ENCODE peak calls at places on chromosomes 7 and 10, in four cellular contexts. One of them, this sample, is unnamed.

GRCh38 chr10:103333934-103334520 is 16.9 kb downstream of the PCGF6 start:
- DNase-seq in epithelial cell of esophagus: peak; percentile 36
- DNase-seq in GM12865: peak; percentile 31
- DNase-seq in AG04449: no peak
- DNase-seq in this sample: no peak

GRCh38 chr10:1180836-1181235 is 124.7 kb downstream of the WDR37 start:
- DNase-seq in epithelial cell of esophagus: no peak
- DNase-seq in GM12865: no peak
- DNase-seq in AG04449: no peak
- DNase-seq in this sample: no peak

GRCh38 chr10:11165591-11166543 is 148.2 kb downstream of the CELF2 start:
- DNase-seq in epithelial cell of esophagus: peak; percentile 36
- DNase-seq in GM12865: peak; percentile 93
- DNase-seq in AG04449: no peak
- DNase-seq in this sample: no peak

GRCh38 chr7:31327071-31327470 is 13.5 kb downstream of the NEUROD6 start:
- DNase-seq in epithelial cell of esophagus: peak; percentile 79
- DNase-seq in GM12865: no peak
- DNase-seq in AG04449: no peak
- DNase-seq in this sample: peak; percentile 65

GRCh38 chr7:105521027-105521730 is 892 bp downstream of the PUS7 start:
- DNase-seq in epithelial cell of esophagus: peak; percentile 53
- DNase-seq in GM12865: peak; percentile 60
- DNase-seq in AG04449: no peak
- DNase-seq in this sample: no peak

GRCh38 chr10:15262036-15262713 is 93.7 kb upstream of the NMT2 start:
- DNase-seq in epithelial cell of esophagus: peak; percentile 18
- DNase-seq in GM12865: peak; percentile 52
- DNase-seq in AG04449: no peak
- DNase-seq in this sample: no peak

GRCh38 chr10:100347568-100348195 is 649 bp downstream of the SCD start:
- DNase-seq in epithelial cell of esophagus: no peak
- DNase-seq in GM12865: no peak
- DNase-seq in AG04449: no peak
- DNase-seq in this sample: no peak

GRCh38 chr10:33039167-33039566 is 81.1 kb upstream of the ITGB1 start:
- DNase-seq in epithelial cell of esophagus: no peak
- DNase-seq in GM12865: no peak
- DNase-seq in AG04449: no peak
- DNase-seq in this sample: no peak

GRCh38 chr10:10490187-10490980 is 527.3 kb upstream of the CELF2 start:
- DNase-seq in epithelial cell of esophagus: no peak
- DNase-seq in GM12865: no peak
- DNase-seq in AG04449: no peak
- DNase-seq in this sample: no peak

GRCh38 chr10:132916956-132917666 is 25.3 kb downstream of the CFAP46 start:
- DNase-seq in epithelial cell of esophagus: no peak
- DNase-seq in GM12865: no peak
- DNase-seq in AG04449: no peak
- DNase-seq in this sample: no peak
- H3K4me3 ChIP-seq in epithelial cell of esophagus: no peak overlapping the region
- H3K4me3 ChIP-seq in GM12865: no peak overlapping the region
- H3K4me3 ChIP-seq in AG04449: no peak overlapping the region
- H3K4me3 ChIP-seq in this sample: no peak overlapping the region

DNA sequence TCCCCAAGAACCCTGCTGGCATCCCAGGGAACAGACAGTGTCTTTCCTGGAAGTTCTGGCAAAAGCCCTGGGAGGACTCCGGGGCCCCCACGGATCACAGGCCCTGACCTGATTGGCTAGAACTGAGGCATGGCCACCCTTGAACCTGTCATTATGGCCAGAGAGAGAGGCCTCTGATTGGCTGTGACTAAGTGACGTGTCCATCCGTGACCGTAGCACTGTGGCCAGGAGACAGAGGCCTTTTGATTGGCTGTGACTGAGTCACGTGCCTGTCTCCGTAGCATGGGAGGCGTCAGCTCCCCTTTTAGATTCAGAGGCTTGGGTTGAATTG is 163.8 kb downstream of the RGS10 start:
- DNase-seq in epithelial cell of esophagus: no peak
- DNase-seq in GM12865: no peak
- DNase-seq in AG04449: no peak
- DNase-seq in this sample: no peak
- H3K4me3 ChIP-seq in epithelial cell of esophagus: no peak overlapping the region
- H3K4me3 ChIP-seq in GM12865: no peak overlapping the region
- H3K4me3 ChIP-seq in AG04449: no peak overlapping the region
- H3K4me3 ChIP-seq in this sample: no peak overlapping the region

GRCh38 chr7:28983396-28984190 is 25.5 kb upstream of the TRIL start:
- DNase-seq in epithelial cell of esophagus: no peak
- DNase-seq in GM12865: no peak
- DNase-seq in AG04449: no peak
- DNase-seq in this sample: no peak

GRCh38 chr7:28986723-28987122 is 28.6 kb upstream of the TRIL start:
- DNase-seq in epithelial cell of esophagus: peak; percentile 81
- DNase-seq in GM12865: no peak
- DNase-seq in AG04449: peak; percentile 59
- DNase-seq in this sample: no peak

GRCh38 chr7:28986028-28986427 is 27.9 kb upstream of the TRIL start:
- DNase-seq in epithelial cell of esophagus: peak; percentile 78
- DNase-seq in GM12865: no peak
- DNase-seq in AG04449: no peak
- DNase-seq in this sample: no peak

GRCh38 chr7:28984219-28984618 is 26.1 kb upstream of the TRIL start:
- DNase-seq in epithelial cell of esophagus: no peak
- DNase-seq in GM12865: no peak
- DNase-seq in AG04449: no peak
- DNase-seq in this sample: no peak

GRCh38 chr7:28984631-28985030 is 26.5 kb upstream of the TRIL start:
- DNase-seq in epithelial cell of esophagus: peak; percentile 67
- DNase-seq in GM12865: no peak
- DNase-seq in AG04449: peak; percentile 62
- DNase-seq in this sample: peak; percentile 49
- H3K4me3 ChIP-seq in epithelial cell of esophagus: no peak overlapping the region
- H3K4me3 ChIP-seq in GM12865: no peak overlapping the region
- H3K4me3 ChIP-seq in AG04449: no peak overlapping the region
- H3K4me3 ChIP-seq in this sample: no peak overlapping the region

GRCh38 chr7:2247141-2247985 is 5.3 kb downstream of the NUDT1 start:
- DNase-seq in epithelial cell of esophagus: no peak
- DNase-seq in GM12865: peak; percentile 47
- DNase-seq in AG04449: no peak
- DNase-seq in this sample: no peak
- H3K4me3 ChIP-seq in epithelial cell of esophagus: no peak overlapping the region
- H3K4me3 ChIP-seq in GM12865: no peak overlapping the region
- H3K4me3 ChIP-seq in AG04449: no peak overlapping the region
- H3K4me3 ChIP-seq in this sample: no peak overlapping the region

DNA sequence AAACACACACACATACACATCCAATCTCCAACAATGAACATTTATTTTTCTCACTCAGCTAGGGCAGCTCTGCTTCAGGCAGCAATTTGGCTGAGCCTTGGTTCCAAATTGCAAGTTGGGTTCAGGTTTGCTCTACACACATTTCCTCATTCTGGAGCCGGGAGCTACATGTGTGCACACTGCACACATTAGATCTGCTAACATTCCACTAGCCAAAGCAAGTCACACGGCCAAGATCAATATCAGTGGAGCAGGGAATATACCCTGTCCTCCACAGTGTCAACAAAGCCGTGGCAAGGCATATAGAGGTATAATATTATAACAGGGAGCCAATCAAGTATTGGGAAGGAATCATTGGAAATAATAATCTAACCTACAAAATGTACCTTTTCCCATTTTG is 57.5 kb upstream of the PPP1R3C start:
- DNase-seq in epithelial cell of esophagus: no peak
- DNase-seq in GM12865: no peak
- DNase-seq in AG04449: no peak
- DNase-seq in this sample: no peak
- H3K4me3 ChIP-seq in epithelial cell of esophagus: no peak overlapping the region
- H3K4me3 ChIP-seq in GM12865: no peak overlapping the region
- H3K4me3 ChIP-seq in AG04449: no peak overlapping the region
- H3K4me3 ChIP-seq in this sample: no peak overlapping the region

DNA sequence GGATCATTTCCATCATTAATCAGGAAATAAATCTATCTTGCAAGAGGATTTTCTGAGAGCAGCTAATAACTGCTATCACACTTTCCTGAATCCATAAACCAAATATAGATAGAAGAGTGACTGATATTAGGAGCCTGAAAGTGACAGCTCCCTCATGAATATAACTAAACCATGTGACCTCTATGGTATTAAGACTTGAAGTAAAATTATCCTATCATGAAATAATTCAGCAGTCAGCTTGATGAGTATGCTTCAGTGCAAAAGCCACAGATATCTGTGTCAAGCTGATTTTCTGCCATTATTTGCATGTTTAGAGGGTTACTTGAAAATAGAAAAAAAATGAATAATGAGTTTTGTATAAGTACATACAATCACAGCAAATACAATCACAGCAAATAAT is 80.1 kb upstream of the PPP1R3A start:
- DNase-seq in epithelial cell of esophagus: no peak
- DNase-seq in GM12865: no peak
- DNase-seq in AG04449: no peak
- DNase-seq in this sample: no peak
- H3K4me3 ChIP-seq in epithelial cell of esophagus: no peak overlapping the region
- H3K4me3 ChIP-seq in GM12865: no peak overlapping the region
- H3K4me3 ChIP-seq in AG04449: no peak overlapping the region
- H3K4me3 ChIP-seq in this sample: no peak overlapping the region

GRCh38 chr7:25821225-25821624 is 330.8 kb upstream of the NFE2L3 start:
- DNase-seq in epithelial cell of esophagus: no peak
- DNase-seq in GM12865: peak; percentile 36
- DNase-seq in AG04449: no peak
- DNase-seq in this sample: no peak

GRCh38 chr7:25820432-25821040 is 331.5 kb upstream of the NFE2L3 start:
- DNase-seq in epithelial cell of esophagus: peak; percentile 23
- DNase-seq in GM12865: peak; percentile 28
- DNase-seq in AG04449: no peak
- DNase-seq in this sample: no peak

GRCh38 chr7:25828468-25828867 is 323.5 kb upstream of the NFE2L3 start:
- DNase-seq in epithelial cell of esophagus: no peak
- DNase-seq in GM12865: no peak
- DNase-seq in AG04449: no peak
- DNase-seq in this sample: no peak

GRCh38 chr7:25822823-25823222 is 329.2 kb upstream of the NFE2L3 start:
- DNase-seq in epithelial cell of esophagus: no peak
- DNase-seq in GM12865: no peak
- DNase-seq in AG04449: no peak
- DNase-seq in this sample: no peak

GRCh38 chr7:25823571-25823970 is 328.4 kb upstream of the NFE2L3 start:
- DNase-seq in epithelial cell of esophagus: no peak
- DNase-seq in GM12865: peak; percentile 7
- DNase-seq in AG04449: no peak
- DNase-seq in this sample: no peak
- H3K4me3 ChIP-seq in epithelial cell of esophagus: no peak overlapping the region
- H3K4me3 ChIP-seq in GM12865: no peak overlapping the region
- H3K4me3 ChIP-seq in AG04449: no peak overlapping the region
- H3K4me3 ChIP-seq in this sample: no peak overlapping the region

GRCh38 chr7:88302486-88302885 is 4.2 kb downstream of the STEAP4 start:
- DNase-seq in epithelial cell of esophagus: no peak
- DNase-seq in GM12865: no peak
- DNase-seq in AG04449: no peak
- DNase-seq in this sample: no peak
- H3K4me3 ChIP-seq in epithelial cell of esophagus: no peak overlapping the region
- H3K4me3 ChIP-seq in GM12865: no peak overlapping the region
- H3K4me3 ChIP-seq in AG04449: no peak overlapping the region
- H3K4me3 ChIP-seq in this sample: no peak overlapping the region

GRCh38 chr10:126905776-126906703 is 812 bp downstream of the DOCK1 start:
- DNase-seq in epithelial cell of esophagus: peak; percentile 24
- DNase-seq in GM12865: no peak
- DNase-seq in AG04449: no peak
- DNase-seq in this sample: no peak
- H3K4me3 ChIP-seq in epithelial cell of esophagus: peak overlapping the region; percentile 66
- H3K4me3 ChIP-seq in GM12865: no peak overlapping the region
- H3K4me3 ChIP-seq in AG04449: peak overlapping the region; percentile 73
- H3K4me3 ChIP-seq in this sample: peak overlapping the region; percentile 71

DNA sequence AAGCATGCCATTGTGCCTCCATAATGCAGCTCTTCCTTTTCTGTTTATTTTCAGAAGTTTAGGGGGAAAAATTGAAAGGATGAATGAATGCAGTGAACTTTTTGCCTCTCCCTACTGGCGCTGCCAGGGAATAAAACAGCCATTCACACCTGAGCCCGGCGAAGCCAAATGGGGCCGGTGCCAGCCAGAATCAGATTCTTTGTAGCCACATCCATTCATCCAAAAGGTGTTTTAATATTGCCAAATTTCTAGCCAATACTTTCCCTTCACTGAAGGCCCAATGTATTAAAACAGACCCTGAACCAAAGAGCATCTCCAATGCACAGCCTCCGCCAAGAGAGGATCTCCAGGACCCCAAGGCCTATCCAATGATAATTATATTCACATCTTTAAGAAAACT is 12.2 kb downstream of the EBF3 start:
- DNase-seq in epithelial cell of esophagus: no peak
- DNase-seq in GM12865: no peak
- DNase-seq in AG04449: no peak
- DNase-seq in this sample: no peak
- H3K4me3 ChIP-seq in epithelial cell of esophagus: no peak overlapping the region
- H3K4me3 ChIP-seq in GM12865: no peak overlapping the region
- H3K4me3 ChIP-seq in AG04449: no peak overlapping the region
- H3K4me3 ChIP-seq in this sample: no peak overlapping the region

This sample was measured in kidney epithelial cell.